ENCODE peak calls at places on chromosomes 13 and 19, in eight cellular contexts. Q is stomach, H is A549, A is tibial nerve, T is sigmoid colon, R is K562, E is transverse colon, S is GM12878. Y is an unnamed sample.

GRCh38 chr19:7618771-7619510 is 10.4 kb downstream of the XAB2 start:
- DNase-seq in Q (peak), R (no peak), E (peak), T (no peak), H (no peak), S (no peak), A (no peak), Y (no peak)

GRCh38 chr13:51885651-51886050 is 23.9 kb downstream of the CCDC70 start:
- DNase-seq in T (no peak), A (no peak), Q (no peak), H (no peak), R (no peak), E (no peak), S (no peak), Y (no peak)

GRCh38 chr13:45016792-45017425 is 27.6 kb downstream of the GPALPP1 start:
- DNase-seq in T (no peak), E (no peak), A (no peak), H (no peak), S (no peak), R (no peak), Q (no peak), Y (no peak)

GRCh38 chr19:46297700-46298476 is 1.0 kb downstream of the HIF3A start:
- DNase-seq in T (peak), A (peak), Q (peak), R (peak), H (no peak), E (peak), S (no peak), Y (peak)

GRCh38 chr19:39936020-39936419 is 1.6 kb upstream of the FCGBP start:
- DNase-seq in R (no peak), E (peak), S (no peak), T (no peak), A (no peak), H (no peak), Q (peak), Y (no peak)

GRCh38 chr19:50333737-50334617 is 4.8 kb upstream of the KCNC3 start:
- DNase-seq in T (peak), A (peak), H (peak), R (peak), S (no peak), Q (peak), E (peak), Y (no peak)

GRCh38 chr13:35768551-35768950 is 292.1 kb upstream of the MAB21L1 start:
- DNase-seq in H (no peak), Q (no peak), R (no peak), A (no peak), S (no peak), E (no peak), T (no peak), Y (no peak)

GRCh38 chr13:30982506-30982905 is 50.0 kb downstream of the TEX26 start:
- DNase-seq in S (peak), R (no peak), E (no peak), A (no peak), T (no peak), H (no peak), Q (no peak), Y (no peak)

GRCh38 chr19:49811328-49811727 is 1.8 kb downstream of the FUZ start:
- DNase-seq in A (no peak), R (no peak), Q (no peak), E (no peak), H (no peak), S (no peak), T (no peak), Y (no peak)

GRCh38 chr13:79141082-79141481 is 265.0 kb downstream of the RBM26 start:
- DNase-seq in H (no peak), T (no peak), R (no peak), A (no peak), S (no peak), Q (no peak), E (no peak), Y (no peak)

GRCh38 chr19:19514881-19515763 is at the start of gene TSSK6:
- DNase-seq in T (no peak), Q (no peak), A (no peak), E (no peak), R (no peak), S (no peak), H (peak), Y (no peak)

GRCh38 chr13:77207943-77208342 is 119.0 kb downstream of the MYCBP2 start:
- DNase-seq in H (no peak), R (no peak), S (no peak), Q (no peak), A (no peak), T (no peak), E (no peak), Y (no peak)

GRCh38 chr19:35306473-35307246 is 14.7 kb downstream of the MAG start:
- DNase-seq in Q (no peak), H (peak), S (no peak), T (no peak), E (no peak), A (no peak), R (no peak), Y (no peak)

GRCh38 chr13:60583911-60584753 is 187.1 kb downstream of the TDRD3 start:
- DNase-seq in E (peak), Q (no peak), T (no peak), R (peak), A (peak), H (no peak), S (no peak), Y (peak)

GRCh38 chr19:9431475-9431874 is 3.9 kb downstream of the ZNF266 start:
- DNase-seq in R (peak), H (no peak), A (no peak), T (no peak), E (no peak), S (no peak), Q (no peak), Y (no peak)

GRCh38 chr19:55304279-55304978 is 20.6 kb downstream of the BRSK1 start:
- DNase-seq in A (peak), T (no peak), E (peak), H (peak), Q (peak), R (peak), S (no peak), Y (no peak)

GRCh38 chr13:46751811-46752635 is 44.9 kb downstream of the ESD start:
- DNase-seq in R (no peak), E (no peak), A (no peak), S (peak), Q (no peak), T (no peak), H (no peak), Y (no peak)

GRCh38 chr13:30735025-30735967 is at the start of gene ALOX5AP:
- DNase-seq in S (peak), T (no peak), R (no peak), A (no peak), Q (peak), H (no peak), E (peak), Y (peak)

GRCh38 chr13:67390462-67391093 is 160.4 kb upstream of the PCDH9 start:
- DNase-seq in Q (no peak), A (no peak), R (no peak), E (no peak), T (no peak), S (no peak), H (no peak), Y (no peak)

GRCh38 chr13:21234537-21234936 is 58.1 kb downstream of the MRPL57 start:
- DNase-seq in H (no peak), T (no peak), R (no peak), S (no peak), A (no peak), Q (no peak), E (no peak), Y (no peak)

GRCh38 chr19:8045872-8046568 is 6.5 kb upstream of the CCL25 start:
- DNase-seq in Q (no peak), A (no peak), E (no peak), H (no peak), T (no peak), S (no peak), R (no peak), Y (no peak)

GRCh38 chr19:19782783-19783182 is 38.8 kb downstream of the ZNF506 start:
- DNase-seq in S (no peak), E (no peak), Q (no peak), H (no peak), R (no peak), A (no peak), T (no peak), Y (no peak)

GRCh38 chr19:49556412-49557398 is 23.7 kb downstream of the NOSIP start:
- DNase-seq in R (no peak), T (no peak), E (no peak), A (no peak), H (no peak), Q (no peak), S (no peak), Y (no peak)

GRCh38 chr19:12331211-12331941 is 2.1 kb downstream of the ZNF563 start:
- DNase-seq in E (peak), Q (no peak), R (no peak), A (no peak), H (no peak), S (peak), T (no peak), Y (no peak)

GRCh38 chr19:8146877-8147575 is 2.4 kb downstream of the FBN3 start:
- DNase-seq in S (no peak), A (no peak), H (no peak), Q (no peak), R (no peak), T (no peak), E (no peak), Y (no peak)

GRCh38 chr13:95027638-95028037 is 273.6 kb downstream of the ABCC4 start:
- DNase-seq in H (no peak), E (no peak), Q (no peak), T (no peak), A (no peak), R (no peak), S (no peak), Y (no peak)

GRCh38 chr13:37700887-37701286 is 102.3 kb upstream of the POSTN start:
- DNase-seq in R (no peak), A (peak), H (no peak), E (no peak), Q (no peak), S (no peak), T (no peak), Y (no peak)

GRCh38 chr19:45976180-45976579 is 2.5 kb upstream of the NOVA2 start:
- DNase-seq in E (no peak), H (no peak), Q (no peak), R (peak), A (no peak), T (no peak), S (no peak), Y (no peak)

GRCh38 chr13:31195616-31196015 is 4.2 kb upstream of the B3GLCT start:
- DNase-seq in S (no peak), E (no peak), Q (no peak), T (no peak), R (no peak), A (no peak), H (no peak), Y (no peak)

GRCh38 chr13:41457589-41458186 is 338 bp downstream of the RGCC start:
- DNase-seq in S (no peak), E (no peak), T (no peak), Q (no peak), R (peak), H (no peak), A (no peak), Y (peak)

GRCh38 chr19:55600336-55601028 is 394 bp downstream of the ZNF524 start:
- DNase-seq in A (no peak), H (peak), S (no peak), R (peak), T (peak), Q (no peak), E (no peak), Y (no peak)

GRCh38 chr19:47608908-47609879 is at the start of gene BICRA:
- DNase-seq in T (peak), R (peak), A (peak), H (peak), Q (peak), S (no peak), E (peak), Y (peak)

GRCh38 chr13:76980075-76980718 is 11.7 kb upstream of the CLN5 start:
- DNase-seq in E (peak), Q (peak), A (peak), T (peak), H (peak), R (peak), S (no peak), Y (peak)

GRCh38 chr19:2820112-2820702 is 539 bp downstream of the ZNF554 start:
- DNase-seq in A (no peak), R (no peak), E (peak), T (no peak), S (no peak), H (no peak), Q (no peak), Y (no peak)

GRCh38 chr19:51637362-51637978 is 7.3 kb upstream of the SIGLEC5 start:
- DNase-seq in R (peak), Q (no peak), A (no peak), E (no peak), T (no peak), S (no peak), H (peak), Y (no peak)

GRCh38 chr13:110412132-110412912 is 105.2 kb downstream of the COL4A2 start:
- DNase-seq in R (peak), Q (peak), H (peak), S (peak), E (peak), T (peak), A (peak), Y (peak)

GRCh38 chr19:5050016-5050656 is 81.2 kb downstream of the KDM4B start:
- DNase-seq in T (no peak), E (no peak), S (no peak), A (no peak), Q (no peak), H (no peak), R (no peak), Y (no peak)

GRCh38 chr19:5048091-5048726 is 79.3 kb downstream of the KDM4B start:
- DNase-seq in E (peak), H (peak), Q (peak), S (no peak), A (peak), R (peak), T (peak), Y (peak)

GRCh38 chr19:5049561-5049960 is 80.6 kb downstream of the KDM4B start:
- DNase-seq in S (no peak), Q (no peak), H (no peak), T (no peak), R (no peak), A (no peak), E (no peak), Y (no peak)

GRCh38 chr19:5047251-5047935 is 78.5 kb downstream of the KDM4B start:
- DNase-seq in T (no peak), S (no peak), R (no peak), H (no peak), E (no peak), Q (no peak), A (no peak), Y (no peak)

GRCh38 chr19:5048727-5049553 is 80.0 kb downstream of the KDM4B start:
- DNase-seq in T (no peak), E (peak), Q (no peak), A (no peak), R (no peak), H (peak), S (no peak), Y (no peak)
- TF ChIP-seq EP300 in T (no peak), E (no peak), Q (no peak), A (no peak), R (no peak), H (no peak), S (no peak), Y (no peak)

GRCh38 chr19:42132851-42133528 is 744 bp upstream of the POU2F2 start:
- DNase-seq in Q (peak), R (peak), T (peak), H (peak), E (peak), A (peak), S (peak), Y (no peak)
- TF ChIP-seq EP300 in Q (no peak), R (no peak), T (no peak), H (no peak), E (no peak), A (no peak), S (no peak), Y (no peak)

GRCh38 chr13:113448885-113449692 is 4.2 kb downstream of the ADPRHL1 start:
- DNase-seq in T (peak), Q (peak), S (peak), H (peak), E (peak), A (peak), R (peak), Y (peak)
- TF ChIP-seq EP300 in T (no peak), Q (no peak), S (no peak), H (no peak), E (no peak), A (no peak), R (peak), Y (no peak)

GRCh38 chr13:59480398-59480797 is 683.3 kb downstream of the DIAPH3 start:
- DNase-seq in Q (no peak), H (no peak), E (no peak), T (no peak), A (no peak), R (no peak), S (no peak), Y (no peak)

GRCh38 chr13:59477011-59477410 is 686.7 kb downstream of the DIAPH3 start:
- DNase-seq in Q (no peak), A (no peak), E (no peak), R (peak), T (no peak), H (peak), S (no peak), Y (no peak)

GRCh38 chr13:59479629-59480028 is 684.1 kb downstream of the DIAPH3 start:
- DNase-seq in S (no peak), H (no peak), R (no peak), T (no peak), Q (no peak), E (no peak), A (no peak), Y (no peak)

GRCh38 chr13:59480857-59481256 is 682.9 kb downstream of the DIAPH3 start:
- DNase-seq in S (no peak), R (no peak), E (no peak), Q (no peak), A (no peak), T (no peak), H (no peak), Y (no peak)

GRCh38 chr13:59478908-59479307 is 684.8 kb downstream of the DIAPH3 start:
- DNase-seq in R (no peak), H (no peak), Q (no peak), E (no peak), A (no peak), S (no peak), T (no peak), Y (no peak)
- TF ChIP-seq EP300 in R (no peak), H (no peak), Q (no peak), E (no peak), A (no peak), S (no peak), T (no peak), Y (no peak)

GRCh38 chr13:113591750-113592149 is 7.2 kb downstream of the TFDP1 start:
- DNase-seq in A (no peak), R (no peak), S (no peak), Q (peak), H (no peak), T (peak), E (peak), Y (peak)
- TF ChIP-seq EP300 in A (no peak), R (no peak), S (no peak), Q (no peak), H (no peak), T (no peak), E (no peak), Y (no peak)

GRCh38 chr13:50801087-50801931 is 42.2 kb downstream of the DLEU7 start:
- DNase-seq in S (peak), E (peak), H (peak), R (peak), Q (peak), T (no peak), A (peak), Y (no peak)
- TF ChIP-seq EP300 in S (no peak), E (no peak), H (no peak), R (no peak), Q (no peak), T (no peak), A (no peak), Y (no peak)

Y was measured in suprapubic skin.